ENCODE peak calls at places on chromosomes 5 and 9, in four cellular contexts. One of them, this sample, is unnamed.

GRCh38 chr9:95025213-95026170 is 292.0 kb downstream of the FANCC start:
- DNase-seq in stimulated activated CD8-positive, alpha-beta memory T cell treated with anti-CD3 and anti-CD28 coated beads, Interleukin-15, amount 100 ng/mL, for 1 hour: no peak
- DNase-seq in choroid plexus epithelial cell: peak; percentile 95
- DNase-seq in neural crest cell: no peak
- DNase-seq in this sample: peak; percentile 88

GRCh38 chr9:73213300-73213699 is 61.6 kb downstream of the ANXA1 start:
- DNase-seq in stimulated activated CD8-positive, alpha-beta memory T cell treated with anti-CD3 and anti-CD28 coated beads, Interleukin-15, amount 100 ng/mL, for 1 hour: no peak
- DNase-seq in choroid plexus epithelial cell: no peak
- DNase-seq in neural crest cell: no peak
- DNase-seq in this sample: no peak

GRCh38 chr5:125011014-125011413 is 264.6 kb upstream of the ZNF608 start:
- DNase-seq in neural crest cell: no peak
- DNase-seq in stimulated activated CD8-positive, alpha-beta memory T cell treated with anti-CD3 and anti-CD28 coated beads, Interleukin-15, amount 100 ng/mL, for 1 hour: no peak
- DNase-seq in choroid plexus epithelial cell: no peak
- DNase-seq in this sample: no peak

GRCh38 chr9:36840895-36841536 is 193.1 kb downstream of the PAX5 start:
- DNase-seq in choroid plexus epithelial cell: no peak
- DNase-seq in neural crest cell: no peak
- DNase-seq in stimulated activated CD8-positive, alpha-beta memory T cell treated with anti-CD3 and anti-CD28 coated beads, Interleukin-15, amount 100 ng/mL, for 1 hour: no peak
- DNase-seq in this sample: peak; percentile 18

GRCh38 chr5:35285435-35285834 is 55.1 kb upstream of the PRLR start:
- DNase-seq in choroid plexus epithelial cell: peak; percentile 8
- DNase-seq in neural crest cell: no peak
- DNase-seq in stimulated activated CD8-positive, alpha-beta memory T cell treated with anti-CD3 and anti-CD28 coated beads, Interleukin-15, amount 100 ng/mL, for 1 hour: no peak
- DNase-seq in this sample: no peak

GRCh38 chr5:37816883-37817282 is 23.0 kb downstream of the GDNF start:
- DNase-seq in neural crest cell: no peak
- DNase-seq in stimulated activated CD8-positive, alpha-beta memory T cell treated with anti-CD3 and anti-CD28 coated beads, Interleukin-15, amount 100 ng/mL, for 1 hour: no peak
- DNase-seq in choroid plexus epithelial cell: no peak
- DNase-seq in this sample: peak; percentile 61

GRCh38 chr9:134411451-134412297 is 85.4 kb downstream of the RXRA start:
- DNase-seq in neural crest cell: no peak
- DNase-seq in stimulated activated CD8-positive, alpha-beta memory T cell treated with anti-CD3 and anti-CD28 coated beads, Interleukin-15, amount 100 ng/mL, for 1 hour: no peak
- DNase-seq in choroid plexus epithelial cell: peak; percentile 19
- DNase-seq in this sample: no peak

GRCh38 chr5:135045488-135045887 is 11.5 kb upstream of the PITX1 start:
- DNase-seq in neural crest cell: no peak
- DNase-seq in stimulated activated CD8-positive, alpha-beta memory T cell treated with anti-CD3 and anti-CD28 coated beads, Interleukin-15, amount 100 ng/mL, for 1 hour: no peak
- DNase-seq in choroid plexus epithelial cell: no peak
- DNase-seq in this sample: no peak

GRCh38 chr9:136525841-136526499 is 19.9 kb downstream of the NOTCH1 start:
- DNase-seq in stimulated activated CD8-positive, alpha-beta memory T cell treated with anti-CD3 and anti-CD28 coated beads, Interleukin-15, amount 100 ng/mL, for 1 hour: no peak
- DNase-seq in choroid plexus epithelial cell: no peak
- DNase-seq in neural crest cell: peak; percentile 60
- DNase-seq in this sample: no peak

GRCh38 chr5:119070578-119070827 is 384 bp upstream of the DMXL1 start:
- DNase-seq in stimulated activated CD8-positive, alpha-beta memory T cell treated with anti-CD3 and anti-CD28 coated beads, Interleukin-15, amount 100 ng/mL, for 1 hour: no peak
- DNase-seq in neural crest cell: no peak
- DNase-seq in choroid plexus epithelial cell: no peak
- DNase-seq in this sample: no peak

GRCh38 chr9:130447193-130447816 is 2.5 kb downstream of the ASS1 start:
- DNase-seq in stimulated activated CD8-positive, alpha-beta memory T cell treated with anti-CD3 and anti-CD28 coated beads, Interleukin-15, amount 100 ng/mL, for 1 hour: no peak
- DNase-seq in choroid plexus epithelial cell: no peak
- DNase-seq in neural crest cell: no peak
- DNase-seq in this sample: no peak

GRCh38 chr9:92931606-92932005 is 15.7 kb upstream of the FGD3 start:
- DNase-seq in neural crest cell: no peak
- DNase-seq in stimulated activated CD8-positive, alpha-beta memory T cell treated with anti-CD3 and anti-CD28 coated beads, Interleukin-15, amount 100 ng/mL, for 1 hour: no peak
- DNase-seq in choroid plexus epithelial cell: no peak
- DNase-seq in this sample: no peak

GRCh38 chr9:89497978-89498844 is at the start of gene SEMA4D:
- DNase-seq in neural crest cell: peak; percentile 59
- DNase-seq in choroid plexus epithelial cell: peak; percentile 22
- DNase-seq in stimulated activated CD8-positive, alpha-beta memory T cell treated with anti-CD3 and anti-CD28 coated beads, Interleukin-15, amount 100 ng/mL, for 1 hour: no peak
- DNase-seq in this sample: peak; percentile 17

GRCh38 chr5:61177716-61178115 is 15.4 kb upstream of the SMIM15 start:
- DNase-seq in stimulated activated CD8-positive, alpha-beta memory T cell treated with anti-CD3 and anti-CD28 coated beads, Interleukin-15, amount 100 ng/mL, for 1 hour: no peak
- DNase-seq in choroid plexus epithelial cell: no peak
- DNase-seq in neural crest cell: no peak
- DNase-seq in this sample: no peak

GRCh38 chr5:100595152-100595811 is 60.1 kb downstream of the FAM174A start:
- DNase-seq in choroid plexus epithelial cell: peak; percentile 97
- DNase-seq in stimulated activated CD8-positive, alpha-beta memory T cell treated with anti-CD3 and anti-CD28 coated beads, Interleukin-15, amount 100 ng/mL, for 1 hour: no peak
- DNase-seq in neural crest cell: no peak
- DNase-seq in this sample: peak; percentile 91

GRCh38 chr9:5596173-5596572 is 32.7 kb upstream of the RIC1 start:
- DNase-seq in choroid plexus epithelial cell: no peak
- DNase-seq in stimulated activated CD8-positive, alpha-beta memory T cell treated with anti-CD3 and anti-CD28 coated beads, Interleukin-15, amount 100 ng/mL, for 1 hour: no peak
- DNase-seq in neural crest cell: no peak
- DNase-seq in this sample: no peak

GRCh38 chr5:68587181-68587580 is 371.6 kb downstream of the PIK3R1 start:
- DNase-seq in choroid plexus epithelial cell: no peak
- DNase-seq in stimulated activated CD8-positive, alpha-beta memory T cell treated with anti-CD3 and anti-CD28 coated beads, Interleukin-15, amount 100 ng/mL, for 1 hour: no peak
- DNase-seq in neural crest cell: no peak
- DNase-seq in this sample: peak; percentile 45

GRCh38 chr9:137620581-137620980 is 1.8 kb downstream of the EHMT1 start:
- DNase-seq in neural crest cell: no peak
- DNase-seq in choroid plexus epithelial cell: no peak
- DNase-seq in stimulated activated CD8-positive, alpha-beta memory T cell treated with anti-CD3 and anti-CD28 coated beads, Interleukin-15, amount 100 ng/mL, for 1 hour: no peak
- DNase-seq in this sample: no peak

GRCh38 chr5:160837749-160838593 is 14.0 kb downstream of the ATP10B start:
- DNase-seq in neural crest cell: no peak
- DNase-seq in stimulated activated CD8-positive, alpha-beta memory T cell treated with anti-CD3 and anti-CD28 coated beads, Interleukin-15, amount 100 ng/mL, for 1 hour: no peak
- DNase-seq in choroid plexus epithelial cell: no peak
- DNase-seq in this sample: peak; percentile 51

GRCh38 chr5:115601709-115602584 is at the start of gene TICAM2:
- DNase-seq in neural crest cell: peak; percentile 25
- DNase-seq in choroid plexus epithelial cell: peak; percentile 61
- DNase-seq in stimulated activated CD8-positive, alpha-beta memory T cell treated with anti-CD3 and anti-CD28 coated beads, Interleukin-15, amount 100 ng/mL, for 1 hour: peak; percentile 7
- DNase-seq in this sample: peak; percentile 76

GRCh38 chr5:38622723-38623129 is 66.3 kb upstream of the LIFR start:
- DNase-seq in stimulated activated CD8-positive, alpha-beta memory T cell treated with anti-CD3 and anti-CD28 coated beads, Interleukin-15, amount 100 ng/mL, for 1 hour: no peak
- DNase-seq in neural crest cell: no peak
- DNase-seq in choroid plexus epithelial cell: no peak
- DNase-seq in this sample: no peak

GRCh38 chr5:138182808-138183207 is 3.9 kb downstream of the KIF20A start:
- DNase-seq in neural crest cell: no peak
- DNase-seq in stimulated activated CD8-positive, alpha-beta memory T cell treated with anti-CD3 and anti-CD28 coated beads, Interleukin-15, amount 100 ng/mL, for 1 hour: no peak
- DNase-seq in choroid plexus epithelial cell: no peak
- DNase-seq in this sample: no peak

GRCh38 chr5:134101686-134102439 is 12.6 kb upstream of the TCF7 start:
- DNase-seq in stimulated activated CD8-positive, alpha-beta memory T cell treated with anti-CD3 and anti-CD28 coated beads, Interleukin-15, amount 100 ng/mL, for 1 hour: peak; percentile 71
- DNase-seq in choroid plexus epithelial cell: peak; percentile 20
- DNase-seq in neural crest cell: peak; percentile 78
- DNase-seq in this sample: no peak

GRCh38 chr9:38621434-38622082 is 1.2 kb upstream of the ANKRD18A start:
- DNase-seq in stimulated activated CD8-positive, alpha-beta memory T cell treated with anti-CD3 and anti-CD28 coated beads, Interleukin-15, amount 100 ng/mL, for 1 hour: no peak
- DNase-seq in neural crest cell: peak; percentile 8
- DNase-seq in choroid plexus epithelial cell: no peak
- DNase-seq in this sample: no peak

GRCh38 chr5:150271923-150272322 is 17.6 kb downstream of the CAMK2A start:
- DNase-seq in neural crest cell: no peak
- DNase-seq in stimulated activated CD8-positive, alpha-beta memory T cell treated with anti-CD3 and anti-CD28 coated beads, Interleukin-15, amount 100 ng/mL, for 1 hour: no peak
- DNase-seq in choroid plexus epithelial cell: peak; percentile 13
- DNase-seq in this sample: no peak

GRCh38 chr5:130227699-130228098 is 323.4 kb downstream of the CHSY3 start:
- DNase-seq in neural crest cell: no peak
- DNase-seq in choroid plexus epithelial cell: peak; percentile 31
- DNase-seq in stimulated activated CD8-positive, alpha-beta memory T cell treated with anti-CD3 and anti-CD28 coated beads, Interleukin-15, amount 100 ng/mL, for 1 hour: no peak
- DNase-seq in this sample: no peak

GRCh38 chr9:87535817-87536539 is 38.3 kb downstream of the DAPK1 start:
- DNase-seq in neural crest cell: no peak
- DNase-seq in stimulated activated CD8-positive, alpha-beta memory T cell treated with anti-CD3 and anti-CD28 coated beads, Interleukin-15, amount 100 ng/mL, for 1 hour: no peak
- DNase-seq in choroid plexus epithelial cell: peak; percentile 40
- DNase-seq in this sample: no peak

GRCh38 chr5:66343370-66344071 is 199.4 kb downstream of the SREK1 start:
- DNase-seq in stimulated activated CD8-positive, alpha-beta memory T cell treated with anti-CD3 and anti-CD28 coated beads, Interleukin-15, amount 100 ng/mL, for 1 hour: no peak
- DNase-seq in neural crest cell: no peak
- DNase-seq in choroid plexus epithelial cell: no peak
- DNase-seq in this sample: no peak

GRCh38 chr9:93908591-93909241 is 46.4 kb downstream of the BARX1 start:
- DNase-seq in neural crest cell: no peak
- DNase-seq in choroid plexus epithelial cell: peak; percentile 5
- DNase-seq in stimulated activated CD8-positive, alpha-beta memory T cell treated with anti-CD3 and anti-CD28 coated beads, Interleukin-15, amount 100 ng/mL, for 1 hour: no peak
- DNase-seq in this sample: no peak

GRCh38 chr5:151622367-151623097 is 31.4 kb upstream of the FAT2 start:
- DNase-seq in choroid plexus epithelial cell: no peak
- DNase-seq in stimulated activated CD8-positive, alpha-beta memory T cell treated with anti-CD3 and anti-CD28 coated beads, Interleukin-15, amount 100 ng/mL, for 1 hour: no peak
- DNase-seq in neural crest cell: no peak
- DNase-seq in this sample: peak; percentile 13

GRCh38 chr9:15357050-15357653 is 50.1 kb upstream of the TTC39B start:
- DNase-seq in choroid plexus epithelial cell: no peak
- DNase-seq in stimulated activated CD8-positive, alpha-beta memory T cell treated with anti-CD3 and anti-CD28 coated beads, Interleukin-15, amount 100 ng/mL, for 1 hour: peak; percentile 11
- DNase-seq in neural crest cell: no peak
- DNase-seq in this sample: no peak

GRCh38 chr5:179730356-179730755 is 2.3 kb upstream of the MAML1 start:
- DNase-seq in neural crest cell: no peak
- DNase-seq in stimulated activated CD8-positive, alpha-beta memory T cell treated with anti-CD3 and anti-CD28 coated beads, Interleukin-15, amount 100 ng/mL, for 1 hour: no peak
- DNase-seq in choroid plexus epithelial cell: no peak
- DNase-seq in this sample: no peak

GRCh38 chr9:105355810-105356209 is 92.0 kb upstream of the FSD1L start:
- DNase-seq in choroid plexus epithelial cell: peak; percentile 36
- DNase-seq in stimulated activated CD8-positive, alpha-beta memory T cell treated with anti-CD3 and anti-CD28 coated beads, Interleukin-15, amount 100 ng/mL, for 1 hour: no peak
- DNase-seq in neural crest cell: no peak
- DNase-seq in this sample: no peak

GRCh38 chr9:134433101-134433500 is 106.8 kb downstream of the RXRA start:
- DNase-seq in stimulated activated CD8-positive, alpha-beta memory T cell treated with anti-CD3 and anti-CD28 coated beads, Interleukin-15, amount 100 ng/mL, for 1 hour: no peak
- DNase-seq in neural crest cell: no peak
- DNase-seq in choroid plexus epithelial cell: peak; percentile 21
- DNase-seq in this sample: peak; percentile 51